ENCODE peak calls at places on chromosomes 11 and 22, in four cellular contexts. B, M, R and E are unnamed samples.

GRCh38 chr22:24510694-24511625 is 15.8 kb downstream of the UPB1 start:
- DNase-seq in M (peak; percentile 51), R (no peak), B (no peak), E (peak; percentile 18)

GRCh38 chr22:23065069-23065451 is 5.3 kb upstream of the GNAZ start:
- DNase-seq in B (no peak), M (no peak), R (no peak), E (no peak)

GRCh38 chr11:19524171-19524671 is 188.4 kb upstream of the NAV2 start:
- DNase-seq in B (no peak), R (no peak), M (no peak), E (no peak)

GRCh38 chr22:50112151-50113118 is 22.6 kb downstream of the MOV10L1 start:
- DNase-seq in M (no peak), B (no peak), R (no peak), E (no peak)

GRCh38 chr22:24440270-24440717 is 12.9 kb downstream of the ADORA2A start:
- DNase-seq in R (no peak), B (no peak), M (no peak), E (no peak)

GRCh38 chr11:127103586-127104388 is 103.2 kb upstream of the KIRREL3 start:
- DNase-seq in M (no peak), B (no peak), R (no peak), E (no peak)

GRCh38 chr11:10386361-10386760 is 68.7 kb upstream of the AMPD3 start:
- DNase-seq in M (no peak), R (no peak), B (no peak), E (no peak)

GRCh38 chr11:70463478-70464255 is 65.3 kb downstream of the CTTN start:
- DNase-seq in B (no peak), R (no peak), M (no peak), E (no peak)

GRCh38 chr11:132187814-132188213 is 817.4 kb downstream of the NTM start:
- DNase-seq in B (no peak), M (no peak), R (no peak), E (no peak)

GRCh38 chr11:128588086-128588485 is 728 bp upstream of the ETS1 start:
- DNase-seq in M (no peak), R (no peak), B (no peak), E (no peak)

GRCh38 chr22:21624120-21624879 is 5.5 kb downstream of the YDJC start:
- DNase-seq in M (no peak), B (peak; percentile 31), R (no peak), E (peak; percentile 90)

GRCh38 chr22:17563936-17564391 is 666 bp downstream of the SLC25A18 start:
- DNase-seq in B (no peak), M (no peak), R (no peak), E (no peak)

GRCh38 chr11:33531743-33532181 is 168.9 kb downstream of the C11orf91 start:
- DNase-seq in M (no peak), R (no peak), B (no peak), E (no peak)

DNA sequence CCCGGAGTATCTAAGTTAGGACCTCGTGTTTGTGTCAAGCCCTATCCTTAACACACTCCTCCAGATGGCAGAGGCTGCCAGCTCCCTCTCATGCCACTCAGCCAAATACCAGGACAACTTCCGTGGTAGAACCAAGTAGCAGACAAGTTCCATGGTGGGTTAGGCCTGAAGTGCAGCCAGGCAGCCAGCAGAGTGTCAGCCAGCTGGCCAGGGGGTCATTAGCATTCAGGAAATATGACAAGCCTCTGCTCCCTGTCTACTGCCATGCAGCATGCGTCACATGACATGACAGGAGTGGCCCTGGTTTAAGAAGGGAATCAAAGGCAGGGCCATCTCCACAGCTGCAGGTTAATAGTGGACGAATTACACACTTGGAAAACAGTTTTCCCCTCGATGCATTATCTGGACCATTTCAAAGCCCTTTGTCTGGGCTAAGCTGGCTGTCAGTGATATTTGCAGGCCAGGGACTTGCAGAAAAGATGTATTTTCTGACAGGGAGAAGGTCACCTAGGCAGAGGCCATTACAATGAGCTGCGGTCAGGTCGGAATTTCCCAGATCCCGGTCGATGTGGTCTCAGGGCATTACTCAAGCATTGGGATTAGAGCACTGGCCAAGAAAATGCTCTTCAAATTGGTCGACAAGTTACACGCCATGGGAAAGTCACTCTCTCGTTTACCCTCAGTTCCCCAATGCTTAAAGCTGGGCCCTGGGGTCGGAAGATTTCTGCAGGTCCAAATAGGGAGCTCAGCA is 461.7 kb upstream of the CADM1 start:
- DNase-seq in B (no peak), M (no peak), R (no peak), E (no peak)
- TF ChIP-seq BHLHE40 in B (no peak), M (no peak), R (no peak), E (no peak)

DNA sequence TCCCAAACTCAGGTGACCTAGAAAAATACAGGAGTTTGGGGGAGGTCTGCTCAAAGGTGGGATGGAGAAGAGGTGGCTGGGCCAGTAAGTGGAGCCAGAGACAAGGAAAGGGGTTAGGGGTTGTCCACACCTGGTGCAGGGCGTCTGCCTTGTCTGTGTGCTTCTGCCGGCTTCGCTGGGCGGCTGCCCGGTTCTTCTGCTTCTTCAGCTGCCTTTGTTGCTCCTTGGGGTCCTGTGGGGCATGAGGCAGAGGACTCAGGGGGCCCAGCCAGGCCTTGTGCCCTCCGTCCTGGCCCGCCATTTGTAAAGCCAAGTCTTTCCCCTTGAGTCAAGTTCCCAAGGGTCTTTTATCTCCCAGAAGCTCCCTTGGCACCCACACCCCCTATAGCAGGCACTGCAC is 2.5 kb downstream of the BATF2 start:
- DNase-seq in B (no peak), M (no peak), R (no peak), E (no peak)
- TF ChIP-seq MAX in B (no peak), M (no peak), R (no peak), E (no peak)

DNA sequence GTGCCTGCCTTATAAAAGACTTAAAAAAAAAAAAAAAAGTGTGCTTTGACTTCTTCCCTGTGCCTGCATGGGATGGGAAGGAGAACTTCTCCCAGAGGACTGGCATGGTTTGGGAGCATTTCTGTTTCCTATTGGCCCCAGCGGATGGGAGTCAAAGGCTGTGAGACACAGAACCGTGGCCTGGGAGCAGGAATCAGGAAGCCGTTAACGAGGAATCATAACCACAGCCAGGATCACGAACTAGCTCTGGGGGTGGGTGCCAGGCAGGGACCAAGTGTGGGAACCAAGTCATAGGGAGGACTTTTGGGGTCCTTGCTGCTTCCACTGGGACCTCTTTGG is 526 bp downstream of the C1QTNF6 start:
- DNase-seq in B (peak; percentile 25), M (no peak), R (no peak), E (no peak)
- TF ChIP-seq BHLHE40 in B (no peak), M (no peak), R (no peak), E (no peak)

GRCh38 chr11:123209591-123209990 is 14.5 kb upstream of the CLMP start:
- DNase-seq in M (no peak), B (no peak), R (no peak), E (no peak)
- TF ChIP-seq MAX in M (no peak), B (no peak), R (no peak), E (no peak)

DNA sequence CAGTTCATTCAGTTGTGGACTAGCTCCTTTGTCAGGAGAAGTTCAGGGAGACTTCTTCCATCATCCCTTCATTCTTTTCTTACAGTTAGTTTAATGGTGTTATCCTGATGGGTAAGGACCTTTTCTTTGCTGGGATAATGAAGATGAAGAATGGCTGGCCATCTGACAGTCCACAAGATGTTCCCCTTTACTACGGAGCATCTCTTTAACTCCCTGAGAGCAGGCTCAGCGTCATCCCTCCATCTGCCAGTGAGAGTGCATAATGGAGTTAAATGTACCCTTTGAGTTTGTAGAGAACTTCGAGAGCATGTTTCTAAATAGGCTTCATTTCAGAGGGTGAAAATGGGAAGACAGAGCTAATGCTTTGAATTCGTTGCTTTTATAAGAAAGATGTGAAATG is 1.6 kb downstream of the EP300 start:
- DNase-seq in B (peak; percentile 21), M (peak; percentile 31), R (no peak), E (peak; percentile 42)
- TF ChIP-seq BHLHE40 in B (no peak), M (no peak), R (no peak), E (no peak)

DNA sequence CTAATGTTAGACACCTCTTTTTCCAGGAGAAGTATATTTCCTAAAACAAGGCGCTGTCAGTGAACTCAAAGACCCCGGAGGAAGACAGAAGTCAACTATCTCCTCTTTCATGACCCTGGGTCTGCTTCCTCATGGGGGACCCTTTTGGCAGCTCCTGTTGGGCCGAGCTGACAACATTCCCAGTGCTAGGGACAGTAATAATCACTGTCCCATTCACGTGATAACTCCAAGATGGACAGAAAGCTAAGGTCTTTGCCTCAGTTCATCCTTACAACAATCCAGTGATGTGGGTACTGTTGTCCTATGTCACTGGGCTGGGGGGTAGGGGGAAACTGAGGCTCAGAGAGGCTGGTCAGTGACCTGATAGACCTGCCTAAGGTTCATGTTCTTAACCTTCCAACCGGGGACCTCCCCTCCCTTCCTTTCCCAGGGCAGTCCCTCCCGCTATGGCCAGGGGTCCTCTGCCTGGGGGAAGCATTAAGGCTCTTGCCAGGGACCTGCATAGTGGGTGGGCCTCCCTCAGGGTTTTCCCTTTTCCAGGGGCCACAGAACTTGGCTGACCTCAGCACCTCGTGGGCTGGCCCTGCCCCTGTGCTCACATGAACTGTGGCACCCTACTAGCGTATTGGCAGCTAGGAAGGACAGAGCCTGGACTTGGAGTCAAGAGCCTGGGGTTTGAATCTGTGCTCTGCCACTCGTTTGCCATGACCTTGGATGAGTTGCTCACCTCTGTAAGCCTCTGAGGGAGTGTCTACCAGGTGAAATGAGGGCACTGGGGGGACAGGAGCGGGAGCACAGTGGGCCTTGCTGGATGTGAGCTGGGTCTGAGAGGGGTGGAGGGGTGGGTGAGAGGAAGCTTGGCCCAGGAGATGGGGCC is 53.6 kb downstream of the LRRC32 start:
- DNase-seq in R (no peak), M (no peak), B (no peak), E (no peak)
- TF ChIP-seq MAX in R (no peak), M (no peak), B (no peak), E (no peak)

GRCh38 chr22:46681010-46681409 is 57.0 kb downstream of the CERK start:
- DNase-seq in R (no peak), M (peak; percentile 18), B (peak; percentile 22), E (peak; percentile 37)
- TF ChIP-seq BHLHE40 in R (no peak), M (no peak), B (no peak), E (no peak)

DNA sequence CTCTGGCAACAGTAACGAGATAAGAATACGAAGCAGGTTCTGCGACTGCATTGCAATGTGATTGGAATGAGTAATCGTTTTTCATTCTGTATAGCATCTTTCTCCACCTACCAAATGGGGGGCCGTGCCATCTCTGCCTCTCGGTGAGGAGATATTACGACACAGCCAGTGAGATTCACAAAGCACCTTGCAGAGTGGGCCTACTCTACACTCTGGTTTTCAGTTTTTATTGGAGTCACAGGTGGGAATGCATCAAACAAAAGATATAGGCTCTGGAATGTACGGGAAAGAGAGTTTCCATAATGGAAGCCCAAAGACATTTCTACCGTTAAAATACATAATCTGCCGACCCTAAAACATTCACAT is 475 bp upstream of the RTN3 start:
- DNase-seq in B (no peak), R (no peak), M (no peak), E (no peak)
- TF ChIP-seq MAX in B (no peak), R (no peak), M (no peak), E (no peak)